ENCODE peak calls at places on chromosome 1, in seven cellular contexts. One of them, this sample, is unnamed.

GRCh38 chr1:157200451-157200850 is 62.3 kb upstream of the ETV3 start:
- DNase-seq in tibial nerve: no peak
- DNase-seq in heart right ventricle: no peak
- DNase-seq in mucosa of descending colon: no peak
- DNase-seq in lung: no peak
- DNase-seq in psoas muscle: no peak
- DNase-seq in type B pancreatic cell: no peak
- DNase-seq in this sample: no peak

GRCh38 chr1:26717066-26717465 is 21.3 kb downstream of the ARID1A start:
- DNase-seq in psoas muscle: no peak
- DNase-seq in type B pancreatic cell: no peak
- DNase-seq in lung: no peak
- DNase-seq in tibial nerve: no peak
- DNase-seq in mucosa of descending colon: no peak
- DNase-seq in heart right ventricle: no peak
- DNase-seq in this sample: no peak

GRCh38 chr1:213249395-213249794 is 198.4 kb downstream of the RPS6KC1 start:
- DNase-seq in type B pancreatic cell: no peak
- DNase-seq in heart right ventricle: no peak
- DNase-seq in psoas muscle: no peak
- DNase-seq in tibial nerve: no peak
- DNase-seq in mucosa of descending colon: no peak
- DNase-seq in lung: no peak
- DNase-seq in this sample: no peak

GRCh38 chr1:231052777-231053176 is 12.7 kb upstream of the FAM89A start:
- DNase-seq in lung: no peak
- DNase-seq in tibial nerve: no peak
- DNase-seq in psoas muscle: no peak
- DNase-seq in heart right ventricle: no peak
- DNase-seq in mucosa of descending colon: no peak
- DNase-seq in type B pancreatic cell: no peak
- DNase-seq in this sample: no peak

GRCh38 chr1:156693858-156694562 is 11.4 kb downstream of the CRABP2 start:
- DNase-seq in psoas muscle: no peak
- DNase-seq in mucosa of descending colon: peak
- DNase-seq in tibial nerve: no peak
- DNase-seq in type B pancreatic cell: no peak
- DNase-seq in heart right ventricle: no peak
- DNase-seq in lung: no peak
- DNase-seq in this sample: no peak

GRCh38 chr1:171142081-171142450 is 43.0 kb upstream of the FMO2 start:
- DNase-seq in type B pancreatic cell: no peak
- DNase-seq in heart right ventricle: peak
- DNase-seq in mucosa of descending colon: peak
- DNase-seq in psoas muscle: peak
- DNase-seq in tibial nerve: peak
- DNase-seq in lung: peak
- DNase-seq in this sample: no peak

GRCh38 chr1:174136714-174137113 is 22.6 kb upstream of the RABGAP1L start:
- DNase-seq in type B pancreatic cell: no peak
- DNase-seq in mucosa of descending colon: no peak
- DNase-seq in psoas muscle: no peak
- DNase-seq in heart right ventricle: no peak
- DNase-seq in lung: no peak
- DNase-seq in tibial nerve: no peak
- DNase-seq in this sample: no peak

GRCh38 chr1:165152109-165152508 is 204.4 kb downstream of the LMX1A start:
- DNase-seq in psoas muscle: no peak
- DNase-seq in mucosa of descending colon: no peak
- DNase-seq in tibial nerve: no peak
- DNase-seq in lung: no peak
- DNase-seq in heart right ventricle: no peak
- DNase-seq in type B pancreatic cell: no peak
- DNase-seq in this sample: no peak

GRCh38 chr1:206589206-206589605 is 23.1 kb downstream of the EIF2D start:
- DNase-seq in psoas muscle: no peak
- DNase-seq in lung: peak
- DNase-seq in mucosa of descending colon: peak
- DNase-seq in type B pancreatic cell: no peak
- DNase-seq in heart right ventricle: peak
- DNase-seq in tibial nerve: no peak
- DNase-seq in this sample: peak

GRCh38 chr1:31655104-31655503 is 10.4 kb upstream of the PEF1 start:
- DNase-seq in mucosa of descending colon: no peak
- DNase-seq in type B pancreatic cell: no peak
- DNase-seq in lung: no peak
- DNase-seq in psoas muscle: no peak
- DNase-seq in heart right ventricle: no peak
- DNase-seq in tibial nerve: no peak
- DNase-seq in this sample: no peak

GRCh38 chr1:220370041-220370700 is 97.9 kb upstream of the RAB3GAP2 start:
- DNase-seq in type B pancreatic cell: no peak
- DNase-seq in lung: no peak
- DNase-seq in mucosa of descending colon: no peak
- DNase-seq in psoas muscle: peak
- DNase-seq in tibial nerve: no peak
- DNase-seq in heart right ventricle: peak
- DNase-seq in this sample: peak

GRCh38 chr1:212286437-212287131 is 1.4 kb downstream of the PPP2R5A start:
- DNase-seq in psoas muscle: no peak
- DNase-seq in lung: peak
- DNase-seq in mucosa of descending colon: peak
- DNase-seq in type B pancreatic cell: no peak
- DNase-seq in heart right ventricle: peak
- DNase-seq in tibial nerve: no peak
- DNase-seq in this sample: peak

GRCh38 chr1:50973875-50974617 is 4.0 kb downstream of the CDKN2C start:
- DNase-seq in tibial nerve: no peak
- DNase-seq in psoas muscle: no peak
- DNase-seq in type B pancreatic cell: no peak
- DNase-seq in lung: no peak
- DNase-seq in mucosa of descending colon: no peak
- DNase-seq in heart right ventricle: no peak
- DNase-seq in this sample: no peak

GRCh38 chr1:57637155-57637554 is 213.3 kb upstream of the DAB1 start:
- DNase-seq in heart right ventricle: no peak
- DNase-seq in type B pancreatic cell: no peak
- DNase-seq in tibial nerve: no peak
- DNase-seq in psoas muscle: no peak
- DNase-seq in mucosa of descending colon: no peak
- DNase-seq in lung: no peak
- DNase-seq in this sample: no peak

GRCh38 chr1:79124756-79125155 is 118.2 kb upstream of the ADGRL4 start:
- DNase-seq in psoas muscle: no peak
- DNase-seq in tibial nerve: no peak
- DNase-seq in lung: no peak
- DNase-seq in mucosa of descending colon: no peak
- DNase-seq in type B pancreatic cell: no peak
- DNase-seq in heart right ventricle: no peak
- DNase-seq in this sample: no peak
- TF ChIP-seq CTCF in psoas muscle: no peak
- TF ChIP-seq CTCF in tibial nerve: no peak
- TF ChIP-seq CTCF in lung: no peak
- TF ChIP-seq CTCF in mucosa of descending colon: no peak
- TF ChIP-seq CTCF in type B pancreatic cell: no peak
- TF ChIP-seq CTCF in heart right ventricle: no peak
- TF ChIP-seq CTCF in this sample: no peak

GRCh38 chr1:207863893-207864535 is 46.9 kb downstream of the CD34 start:
- DNase-seq in psoas muscle: no peak
- DNase-seq in tibial nerve: no peak
- DNase-seq in lung: no peak
- DNase-seq in mucosa of descending colon: no peak
- DNase-seq in type B pancreatic cell: no peak
- DNase-seq in heart right ventricle: no peak
- DNase-seq in this sample: no peak
- TF ChIP-seq CTCF in psoas muscle: no peak
- TF ChIP-seq CTCF in tibial nerve: no peak
- TF ChIP-seq CTCF in lung: no peak
- TF ChIP-seq CTCF in mucosa of descending colon: no peak
- TF ChIP-seq CTCF in type B pancreatic cell: no peak
- TF ChIP-seq CTCF in heart right ventricle: no peak
- TF ChIP-seq CTCF in this sample: no peak

GRCh38 chr1:7474786-7475502 is 296.2 kb upstream of the VAMP3 start:
- DNase-seq in type B pancreatic cell: no peak
- DNase-seq in tibial nerve: no peak
- DNase-seq in psoas muscle: no peak
- DNase-seq in lung: no peak
- DNase-seq in heart right ventricle: no peak
- DNase-seq in mucosa of descending colon: no peak
- DNase-seq in this sample: no peak
- TF ChIP-seq CTCF in type B pancreatic cell: peak
- TF ChIP-seq CTCF in tibial nerve: no peak
- TF ChIP-seq CTCF in psoas muscle: no peak
- TF ChIP-seq CTCF in lung: no peak
- TF ChIP-seq CTCF in heart right ventricle: no peak
- TF ChIP-seq CTCF in mucosa of descending colon: no peak
- TF ChIP-seq CTCF in this sample: peak

GRCh38 chr1:48999321-48999720 is 222.6 kb upstream of the BEND5 start:
- DNase-seq in heart right ventricle: no peak
- DNase-seq in tibial nerve: no peak
- DNase-seq in psoas muscle: no peak
- DNase-seq in lung: no peak
- DNase-seq in type B pancreatic cell: no peak
- DNase-seq in mucosa of descending colon: no peak
- DNase-seq in this sample: no peak
- TF ChIP-seq CTCF in heart right ventricle: no peak
- TF ChIP-seq CTCF in tibial nerve: no peak
- TF ChIP-seq CTCF in psoas muscle: no peak
- TF ChIP-seq CTCF in lung: no peak
- TF ChIP-seq CTCF in type B pancreatic cell: no peak
- TF ChIP-seq CTCF in mucosa of descending colon: no peak
- TF ChIP-seq CTCF in this sample: no peak

This sample was measured in astrocyte of the spinal cord.